ENCODE peak calls at places on chromosomes 6 and 20, in eight cellular contexts. One of them, this sample, is unnamed.

GRCh38 chr6:11008821-11009220 is 35.3 kb downstream of the ELOVL2 start:
- DNase-seq in hepatocyte: no peak
- DNase-seq in posterior vena cava: no peak
- DNase-seq in substantia nigra: no peak
- DNase-seq in activated effector memory CD4-positive, alpha-beta T cell treated with Interleukin-2 at 50 U/mL for 16 hours: no peak
- DNase-seq in amniotic stem cell: no peak
- DNase-seq in 8988T: no peak
- DNase-seq in NCI-H69: no peak
- DNase-seq in this sample: no peak

GRCh38 chr6:79077680-79078056 is 386 bp downstream of the PHIP start:
- DNase-seq in posterior vena cava: peak
- DNase-seq in activated effector memory CD4-positive, alpha-beta T cell treated with Interleukin-2 at 50 U/mL for 16 hours: no peak
- DNase-seq in 8988T: peak
- DNase-seq in amniotic stem cell: no peak
- DNase-seq in substantia nigra: no peak
- DNase-seq in NCI-H69: peak
- DNase-seq in hepatocyte: peak
- DNase-seq in this sample: no peak

GRCh38 chr6:43771858-43772570 is 2.0 kb downstream of the VEGFA start:
- DNase-seq in hepatocyte: peak
- DNase-seq in NCI-H69: peak
- DNase-seq in posterior vena cava: peak
- DNase-seq in 8988T: peak
- DNase-seq in activated effector memory CD4-positive, alpha-beta T cell treated with Interleukin-2 at 50 U/mL for 16 hours: peak
- DNase-seq in substantia nigra: no peak
- DNase-seq in amniotic stem cell: peak
- DNase-seq in this sample: peak

GRCh38 chr6:50637267-50637666 is 76.1 kb upstream of the TFAP2D start:
- DNase-seq in posterior vena cava: no peak
- DNase-seq in activated effector memory CD4-positive, alpha-beta T cell treated with Interleukin-2 at 50 U/mL for 16 hours: no peak
- DNase-seq in hepatocyte: no peak
- DNase-seq in NCI-H69: no peak
- DNase-seq in 8988T: no peak
- DNase-seq in amniotic stem cell: no peak
- DNase-seq in substantia nigra: no peak
- DNase-seq in this sample: no peak

GRCh38 chr6:27814665-27815424 is 97.4 kb downstream of the OR2B2 start:
- DNase-seq in activated effector memory CD4-positive, alpha-beta T cell treated with Interleukin-2 at 50 U/mL for 16 hours: peak
- DNase-seq in NCI-H69: peak
- DNase-seq in amniotic stem cell: peak
- DNase-seq in hepatocyte: peak
- DNase-seq in substantia nigra: no peak
- DNase-seq in posterior vena cava: no peak
- DNase-seq in 8988T: no peak
- DNase-seq in this sample: peak

GRCh38 chr6:137313928-137314855 is 95.0 kb upstream of the IFNGR1 start:
- DNase-seq in 8988T: peak
- DNase-seq in NCI-H69: peak
- DNase-seq in hepatocyte: peak
- DNase-seq in substantia nigra: peak
- DNase-seq in activated effector memory CD4-positive, alpha-beta T cell treated with Interleukin-2 at 50 U/mL for 16 hours: peak
- DNase-seq in amniotic stem cell: peak
- DNase-seq in posterior vena cava: peak
- DNase-seq in this sample: peak

GRCh38 chr20:63501818-63502670 is 3.2 kb upstream of the EEF1A2 start:
- DNase-seq in hepatocyte: no peak
- DNase-seq in 8988T: no peak
- DNase-seq in amniotic stem cell: no peak
- DNase-seq in NCI-H69: peak
- DNase-seq in activated effector memory CD4-positive, alpha-beta T cell treated with Interleukin-2 at 50 U/mL for 16 hours: no peak
- DNase-seq in substantia nigra: no peak
- DNase-seq in posterior vena cava: peak
- DNase-seq in this sample: peak

GRCh38 chr6:116611020-116611419 is 5.3 kb upstream of the RSPH4A start:
- DNase-seq in 8988T: no peak
- DNase-seq in activated effector memory CD4-positive, alpha-beta T cell treated with Interleukin-2 at 50 U/mL for 16 hours: no peak
- DNase-seq in NCI-H69: peak
- DNase-seq in amniotic stem cell: no peak
- DNase-seq in posterior vena cava: no peak
- DNase-seq in substantia nigra: no peak
- DNase-seq in hepatocyte: no peak
- DNase-seq in this sample: no peak

GRCh38 chr6:149060300-149060984 is 257.1 kb upstream of the TAB2 start:
- DNase-seq in activated effector memory CD4-positive, alpha-beta T cell treated with Interleukin-2 at 50 U/mL for 16 hours: peak
- DNase-seq in substantia nigra: no peak
- DNase-seq in NCI-H69: peak
- DNase-seq in 8988T: no peak
- DNase-seq in amniotic stem cell: no peak
- DNase-seq in posterior vena cava: no peak
- DNase-seq in hepatocyte: no peak
- DNase-seq in this sample: no peak

GRCh38 chr6:73050706-73051105 is 174.6 kb downstream of the KHDC1L start:
- DNase-seq in amniotic stem cell: no peak
- DNase-seq in activated effector memory CD4-positive, alpha-beta T cell treated with Interleukin-2 at 50 U/mL for 16 hours: no peak
- DNase-seq in 8988T: no peak
- DNase-seq in NCI-H69: no peak
- DNase-seq in substantia nigra: no peak
- DNase-seq in hepatocyte: no peak
- DNase-seq in posterior vena cava: no peak
- DNase-seq in this sample: no peak

GRCh38 chr6:7938562-7939185 is 28.1 kb upstream of the TXNDC5 start:
- DNase-seq in amniotic stem cell: no peak
- DNase-seq in hepatocyte: no peak
- DNase-seq in substantia nigra: no peak
- DNase-seq in NCI-H69: no peak
- DNase-seq in 8988T: no peak
- DNase-seq in posterior vena cava: no peak
- DNase-seq in activated effector memory CD4-positive, alpha-beta T cell treated with Interleukin-2 at 50 U/mL for 16 hours: no peak
- DNase-seq in this sample: no peak

GRCh38 chr6:35449287-35449881 is 2.8 kb upstream of the FANCE start:
- DNase-seq in 8988T: peak
- DNase-seq in amniotic stem cell: peak
- DNase-seq in activated effector memory CD4-positive, alpha-beta T cell treated with Interleukin-2 at 50 U/mL for 16 hours: no peak
- DNase-seq in posterior vena cava: no peak
- DNase-seq in substantia nigra: no peak
- DNase-seq in hepatocyte: peak
- DNase-seq in NCI-H69: peak
- DNase-seq in this sample: peak

GRCh38 chr6:156601821-156602301 is 175.3 kb upstream of the ARID1B start:
- DNase-seq in substantia nigra: no peak
- DNase-seq in activated effector memory CD4-positive, alpha-beta T cell treated with Interleukin-2 at 50 U/mL for 16 hours: no peak
- DNase-seq in posterior vena cava: no peak
- DNase-seq in hepatocyte: no peak
- DNase-seq in 8988T: no peak
- DNase-seq in NCI-H69: no peak
- DNase-seq in amniotic stem cell: no peak
- DNase-seq in this sample: no peak

GRCh38 chr6:35370124-35370741 is 27.9 kb downstream of the PPARD start:
- DNase-seq in hepatocyte: peak
- DNase-seq in amniotic stem cell: peak
- DNase-seq in 8988T: peak
- DNase-seq in posterior vena cava: peak
- DNase-seq in substantia nigra: peak
- DNase-seq in activated effector memory CD4-positive, alpha-beta T cell treated with Interleukin-2 at 50 U/mL for 16 hours: no peak
- DNase-seq in NCI-H69: no peak
- DNase-seq in this sample: no peak

GRCh38 chr6:39992861-39993622 is 58.8 kb upstream of the MOCS1 start:
- DNase-seq in posterior vena cava: no peak
- DNase-seq in 8988T: no peak
- DNase-seq in activated effector memory CD4-positive, alpha-beta T cell treated with Interleukin-2 at 50 U/mL for 16 hours: no peak
- DNase-seq in amniotic stem cell: no peak
- DNase-seq in hepatocyte: peak
- DNase-seq in NCI-H69: no peak
- DNase-seq in substantia nigra: no peak
- DNase-seq in this sample: no peak

GRCh38 chr6:107833136-107833535 is 9.0 kb upstream of the SCML4 start:
- DNase-seq in hepatocyte: no peak
- DNase-seq in substantia nigra: no peak
- DNase-seq in posterior vena cava: no peak
- DNase-seq in 8988T: no peak
- DNase-seq in activated effector memory CD4-positive, alpha-beta T cell treated with Interleukin-2 at 50 U/mL for 16 hours: no peak
- DNase-seq in NCI-H69: no peak
- DNase-seq in amniotic stem cell: no peak
- DNase-seq in this sample: no peak

GRCh38 chr6:5979650-5980427 is 26.9 kb downstream of the NRN1 start:
- DNase-seq in amniotic stem cell: no peak
- DNase-seq in posterior vena cava: no peak
- DNase-seq in substantia nigra: no peak
- DNase-seq in 8988T: no peak
- DNase-seq in NCI-H69: no peak
- DNase-seq in hepatocyte: no peak
- DNase-seq in activated effector memory CD4-positive, alpha-beta T cell treated with Interleukin-2 at 50 U/mL for 16 hours: no peak
- DNase-seq in this sample: no peak

GRCh38 chr6:26351544-26351953 is 13.4 kb upstream of the BTN3A2 start:
- DNase-seq in posterior vena cava: no peak
- DNase-seq in hepatocyte: peak
- DNase-seq in NCI-H69: no peak
- DNase-seq in 8988T: no peak
- DNase-seq in amniotic stem cell: peak
- DNase-seq in activated effector memory CD4-positive, alpha-beta T cell treated with Interleukin-2 at 50 U/mL for 16 hours: no peak
- DNase-seq in substantia nigra: no peak
- DNase-seq in this sample: no peak

GRCh38 chr20:61970357-61970756 is 95.3 kb downstream of the TAF4 start:
- DNase-seq in hepatocyte: no peak
- DNase-seq in posterior vena cava: no peak
- DNase-seq in amniotic stem cell: no peak
- DNase-seq in 8988T: no peak
- DNase-seq in NCI-H69: no peak
- DNase-seq in substantia nigra: no peak
- DNase-seq in activated effector memory CD4-positive, alpha-beta T cell treated with Interleukin-2 at 50 U/mL for 16 hours: no peak
- DNase-seq in this sample: no peak

GRCh38 chr20:62551408-62552323 is 75.9 kb upstream of the GATA5 start:
- DNase-seq in hepatocyte: no peak
- DNase-seq in posterior vena cava: no peak
- DNase-seq in amniotic stem cell: no peak
- DNase-seq in activated effector memory CD4-positive, alpha-beta T cell treated with Interleukin-2 at 50 U/mL for 16 hours: no peak
- DNase-seq in 8988T: peak
- DNase-seq in NCI-H69: no peak
- DNase-seq in substantia nigra: no peak
- DNase-seq in this sample: no peak

GRCh38 chr6:3063733-3064700 is 4.3 kb upstream of the RIPK1 start:
- DNase-seq in amniotic stem cell: peak
- DNase-seq in activated effector memory CD4-positive, alpha-beta T cell treated with Interleukin-2 at 50 U/mL for 16 hours: peak
- DNase-seq in 8988T: peak
- DNase-seq in substantia nigra: peak
- DNase-seq in posterior vena cava: peak
- DNase-seq in hepatocyte: peak
- DNase-seq in NCI-H69: peak
- DNase-seq in this sample: peak

GRCh38 chr6:3701631-3702030 is 49.9 kb downstream of the PXDC1 start:
- DNase-seq in amniotic stem cell: no peak
- DNase-seq in posterior vena cava: no peak
- DNase-seq in 8988T: no peak
- DNase-seq in activated effector memory CD4-positive, alpha-beta T cell treated with Interleukin-2 at 50 U/mL for 16 hours: no peak
- DNase-seq in NCI-H69: no peak
- DNase-seq in substantia nigra: no peak
- DNase-seq in hepatocyte: no peak
- DNase-seq in this sample: no peak

GRCh38 chr20:13024581-13024980 is 15.8 kb downstream of the SPTLC3 start:
- DNase-seq in posterior vena cava: no peak
- DNase-seq in amniotic stem cell: no peak
- DNase-seq in hepatocyte: no peak
- DNase-seq in activated effector memory CD4-positive, alpha-beta T cell treated with Interleukin-2 at 50 U/mL for 16 hours: no peak
- DNase-seq in NCI-H69: no peak
- DNase-seq in 8988T: no peak
- DNase-seq in substantia nigra: no peak
- DNase-seq in this sample: no peak

GRCh38 chr6:10837692-10837996 is 695 bp downstream of the MAK start:
- DNase-seq in activated effector memory CD4-positive, alpha-beta T cell treated with Interleukin-2 at 50 U/mL for 16 hours: no peak
- DNase-seq in substantia nigra: no peak
- DNase-seq in amniotic stem cell: no peak
- DNase-seq in hepatocyte: peak
- DNase-seq in 8988T: peak
- DNase-seq in NCI-H69: peak
- DNase-seq in posterior vena cava: no peak
- DNase-seq in this sample: peak